ENCODE peak calls at places on chromosomes 7 and 10, in six cellular contexts. P is GM12878, A is K562, O is GM12891, B is HepG2, I is H1. T is an unnamed sample.

GRCh38 chr7:149624006-149624405 is 126.4 kb upstream of the ZNF746 start:
- DNase-seq in P (no peak), A (peak; percentile 67), O (peak; percentile 30), B (peak; percentile 26), I (no peak), T (peak; percentile 32)

GRCh38 chr10:30488319-30488718 is 54.3 kb downstream of the MAP3K8 start:
- DNase-seq in P (no peak), A (no peak), O (no peak), B (no peak), I (no peak), T (no peak)

GRCh38 chr10:89278034-89278535 is 23.8 kb upstream of the IFIT2 start:
- DNase-seq in P (no peak), A (no peak), O (no peak), B (peak; percentile 81), I (no peak), T (no peak)

GRCh38 chr7:115274-115911 is 77.0 kb upstream of the FAM20C start:
- DNase-seq in P (no peak), A (no peak), O (no peak), B (no peak), I (no peak), T (no peak)

GRCh38 chr7:142025896-142026295 is 30.2 kb downstream of the MGAM start:
- DNase-seq in P (no peak), A (no peak), O (no peak), B (no peak), I (no peak), T (no peak)

GRCh38 chr7:53292341-53292740 is 256.9 kb downstream of the POM121L12 start:
- DNase-seq in P (no peak), A (no peak), O (no peak), B (no peak), I (no peak), T (no peak)

GRCh38 chr7:22576941-22577927 is 77.2 kb upstream of the STEAP1B start:
- DNase-seq in P (no peak), A (no peak), O (no peak), B (no peak), I (no peak), T (no peak)

GRCh38 chr10:90461437-90462155 is 396.2 kb downstream of the HTR7 start:
- DNase-seq in P (no peak), A (no peak), O (no peak), B (no peak), I (no peak), T (no peak)

GRCh38 chr10:128287921-128288320 is 161.7 kb upstream of the MKI67 start:
- DNase-seq in P (no peak), A (no peak), O (no peak), B (no peak), I (no peak), T (no peak)

GRCh38 chr10:122044713-122045112 is 55.8 kb downstream of the TACC2 start:
- DNase-seq in P (no peak), A (no peak), O (no peak), B (no peak), I (no peak), T (no peak)

GRCh38 chr10:119421887-119422684 is 120.4 kb downstream of the RGS10 start:
- DNase-seq in P (no peak), A (no peak), O (no peak), B (no peak), I (no peak), T (no peak)

GRCh38 chr7:103141753-103142404 is 7.0 kb downstream of the NAPEPLD start:
- DNase-seq in P (peak; percentile 12), A (no peak), O (no peak), B (no peak), I (no peak), T (no peak)

GRCh38 chr10:49175587-49176309 is 12.4 kb downstream of the TMEM273 start:
- DNase-seq in P (no peak), A (no peak), O (no peak), B (no peak), I (no peak), T (no peak)

GRCh38 chr7:15561840-15562239 is at the start of gene AGMO:
- DNase-seq in P (no peak), A (no peak), O (no peak), B (peak; percentile 39), I (no peak), T (no peak)

GRCh38 chr7:2112261-2113203 is 120.2 kb downstream of the MAD1L1 start:
- DNase-seq in P (no peak), A (no peak), O (no peak), B (no peak), I (no peak), T (no peak)

GRCh38 chr10:71252195-71252594 is 39.8 kb downstream of the UNC5B start:
- DNase-seq in P (no peak), A (no peak), O (no peak), B (no peak), I (no peak), T (no peak)

GRCh38 chr7:155715406-155715805 is 70.9 kb downstream of the RBM33 start:
- DNase-seq in P (no peak), A (no peak), O (no peak), B (no peak), I (no peak), T (no peak)

GRCh38 chr7:75945297-75946168 is 30.6 kb downstream of the POR start:
- DNase-seq in P (no peak), A (peak; percentile 56), O (no peak), B (peak; percentile 78), I (no peak), T (no peak)

DNA sequence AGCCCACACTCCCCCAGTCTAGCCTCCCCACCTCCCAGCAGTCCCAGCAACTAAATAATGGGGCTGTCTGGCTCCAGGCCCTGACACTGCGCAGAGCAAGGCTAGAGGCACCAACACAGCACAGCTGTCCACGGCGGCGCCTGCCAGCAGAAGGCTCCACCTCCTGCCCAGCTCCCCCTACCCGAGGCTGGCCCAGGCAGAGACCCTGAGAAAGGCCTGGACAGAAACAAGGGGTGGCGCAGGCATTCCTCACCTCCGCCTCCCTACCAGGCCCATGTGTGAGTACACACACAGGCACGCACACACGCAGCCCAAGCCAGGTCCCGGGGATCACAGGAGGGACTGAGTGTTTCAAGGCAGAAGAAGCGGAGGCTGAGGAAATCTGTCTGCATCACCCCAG is 6.0 kb downstream of the KCNH2 start:
- DNase-seq in P (no peak), A (no peak), O (no peak), B (no peak), I (no peak), T (no peak)
- TF ChIP-seq POLR2AphosphoS5 in P (no peak), A (no peak), O (no peak), B (no peak), I (no peak), T (no peak)

GRCh38 chr10:74822583-74823089 is 3.8 kb upstream of the KAT6B start:
- DNase-seq in P (no peak), A (no peak), O (no peak), B (no peak), I (no peak), T (no peak)

GRCh38 chr10:74824184-74825032 is 2.0 kb upstream of the KAT6B start:
- DNase-seq in P (no peak), A (peak; percentile 30), O (no peak), B (peak; percentile 15), I (peak; percentile 55), T (peak; percentile 37)

GRCh38 chr10:74823791-74824183 is 2.6 kb upstream of the KAT6B start:
- DNase-seq in P (no peak), A (no peak), O (no peak), B (no peak), I (no peak), T (no peak)

GRCh38 chr10:74822101-74822500 is 4.3 kb upstream of the KAT6B start:
- DNase-seq in P (no peak), A (no peak), O (no peak), B (peak; percentile 91), I (no peak), T (no peak)

GRCh38 chr10:74821501-74821900 is 4.9 kb upstream of the KAT6B start:
- DNase-seq in P (no peak), A (no peak), O (no peak), B (no peak), I (no peak), T (no peak)
- TF ChIP-seq TAF1 in P (no peak), A (no peak), O (no peak), B (no peak), I (no peak), T (no peak)

GRCh38 chr7:48085942-48086341 is 3.1 kb upstream of the UPP1 start:
- DNase-seq in P (no peak), A (no peak), O (no peak), B (no peak), I (no peak), T (no peak)

GRCh38 chr7:48085433-48085791 is 3.7 kb upstream of the UPP1 start:
- DNase-seq in P (peak; percentile 35), A (no peak), O (no peak), B (no peak), I (no peak), T (no peak)

GRCh38 chr7:48083114-48083830 is 5.8 kb upstream of the UPP1 start:
- DNase-seq in P (no peak), A (no peak), O (no peak), B (no peak), I (no peak), T (no peak)

GRCh38 chr7:48087349-48087748 is 1.7 kb upstream of the UPP1 start:
- DNase-seq in P (peak; percentile 41), A (no peak), O (no peak), B (no peak), I (no peak), T (no peak)

GRCh38 chr7:48084727-48085432 is 4.2 kb upstream of the UPP1 start:
- DNase-seq in P (peak; percentile 90), A (peak; percentile 68), O (peak; percentile 45), B (peak; percentile 73), I (no peak), T (peak; percentile 53)
- TF ChIP-seq POLR2A in P (peak; percentile 49), A (no peak), O (no peak), B (no peak), I (no peak), T (peak; percentile 36)

DNA sequence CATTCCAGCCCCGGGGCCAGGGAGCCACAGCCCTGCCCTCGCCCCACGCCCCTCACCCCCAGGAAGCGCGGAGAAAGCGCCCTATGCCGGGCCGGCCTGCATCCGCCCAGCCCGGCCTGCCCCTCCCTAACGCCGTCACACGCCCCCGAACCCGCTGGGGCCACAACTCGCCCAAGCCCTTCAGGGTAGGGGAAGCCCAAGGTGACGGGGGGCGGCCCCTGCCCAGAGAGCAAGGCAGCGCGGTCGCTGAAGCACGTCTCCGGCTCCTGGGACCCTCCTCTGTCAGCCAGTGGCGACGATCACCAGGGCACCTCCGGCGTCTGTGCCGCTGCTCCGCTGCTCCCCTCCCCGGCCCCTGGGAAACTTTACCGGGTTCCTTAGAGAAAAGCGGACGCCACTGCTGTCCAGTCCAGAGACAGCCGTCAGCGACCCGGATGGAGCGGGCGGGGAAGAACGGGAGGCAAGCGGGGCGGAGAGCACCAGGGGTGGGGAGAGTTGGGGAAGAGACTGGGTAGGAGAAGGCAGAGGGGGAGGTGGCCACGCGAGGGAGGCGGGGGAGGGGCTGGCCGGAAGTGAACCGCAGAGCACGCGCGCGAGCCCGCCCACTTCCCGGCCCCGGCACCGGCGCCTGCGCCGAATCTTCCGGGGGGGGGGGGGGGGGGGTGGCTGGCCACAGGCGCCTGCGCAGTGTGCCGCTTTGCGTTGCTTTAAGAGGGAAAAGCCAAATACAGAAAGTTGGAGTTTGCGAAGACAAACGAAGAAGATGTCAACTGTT is at the start of gene HERC4:
- DNase-seq in P (peak; percentile 64), A (peak; percentile 99), O (peak; percentile 80), B (peak; percentile 83), I (peak; percentile 86), T (peak; percentile 86)
- TF ChIP-seq POLR2AphosphoS5 in P (peak; percentile 85), A (peak; percentile 81), O (peak; percentile 72), B (peak; percentile 93), I (peak; percentile 67), T (peak; percentile 86)

GRCh38 chr7:50305697-50306300 is 1.3 kb downstream of the IKZF1 start:
- DNase-seq in P (no peak), A (no peak), O (no peak), B (no peak), I (no peak), T (no peak)
- TF ChIP-seq TAF1 in P (no peak), A (no peak), O (no peak), B (no peak), I (no peak), T (no peak)